ENCODE peak calls at places on chromosomes 12 and 14, in eight cellular contexts. One of them, this sample, is unnamed.

GRCh38 chr12:28709996-28710685 is 438.9 kb upstream of the FAR2 start:
- DNase-seq in HepG2: no peak
- DNase-seq in WERI-Rb-1: no peak
- DNase-seq in cardiac fibroblast: peak; percentile 41
- DNase-seq in breast epithelium: no peak
- DNase-seq in heart right ventricle: no peak
- DNase-seq in neural crest cell: no peak
- DNase-seq in glutamatergic neuron: no peak
- DNase-seq in this sample: no peak

GRCh38 chr12:91142184-91142583 is 30.9 kb upstream of the LUM start:
- DNase-seq in WERI-Rb-1: no peak
- DNase-seq in heart right ventricle: no peak
- DNase-seq in HepG2: no peak
- DNase-seq in glutamatergic neuron: no peak
- DNase-seq in cardiac fibroblast: peak; percentile 60
- DNase-seq in breast epithelium: no peak
- DNase-seq in neural crest cell: no peak
- DNase-seq in this sample: no peak

GRCh38 chr14:75549169-75549568 is 26.9 kb downstream of the BATF start:
- DNase-seq in WERI-Rb-1: no peak
- DNase-seq in neural crest cell: no peak
- DNase-seq in breast epithelium: no peak
- DNase-seq in cardiac fibroblast: no peak
- DNase-seq in HepG2: no peak
- DNase-seq in heart right ventricle: no peak
- DNase-seq in glutamatergic neuron: no peak
- DNase-seq in this sample: peak; percentile 61

GRCh38 chr12:50598321-50598862 is 93.6 kb downstream of the DIP2B start:
- DNase-seq in WERI-Rb-1: no peak
- DNase-seq in HepG2: no peak
- DNase-seq in cardiac fibroblast: peak; percentile 70
- DNase-seq in glutamatergic neuron: no peak
- DNase-seq in heart right ventricle: no peak
- DNase-seq in breast epithelium: no peak
- DNase-seq in neural crest cell: no peak
- DNase-seq in this sample: peak; percentile 46

GRCh38 chr12:57883700-57884099 is 37.2 kb upstream of the CTDSP2 start:
- DNase-seq in WERI-Rb-1: no peak
- DNase-seq in breast epithelium: no peak
- DNase-seq in heart right ventricle: no peak
- DNase-seq in HepG2: no peak
- DNase-seq in cardiac fibroblast: no peak
- DNase-seq in glutamatergic neuron: no peak
- DNase-seq in neural crest cell: no peak
- DNase-seq in this sample: no peak

GRCh38 chr12:106138646-106139421 is at the start of gene NUAK1:
- DNase-seq in WERI-Rb-1: peak; percentile 48
- DNase-seq in HepG2: no peak
- DNase-seq in glutamatergic neuron: peak; percentile 86
- DNase-seq in neural crest cell: peak; percentile 81
- DNase-seq in cardiac fibroblast: peak; percentile 61
- DNase-seq in breast epithelium: no peak
- DNase-seq in heart right ventricle: peak; percentile 88
- DNase-seq in this sample: peak; percentile 54

GRCh38 chr12:2961705-2962104 is 2.5 kb downstream of the TEAD4 start:
- DNase-seq in HepG2: peak; percentile 61
- DNase-seq in WERI-Rb-1: no peak
- DNase-seq in heart right ventricle: no peak
- DNase-seq in glutamatergic neuron: no peak
- DNase-seq in breast epithelium: no peak
- DNase-seq in neural crest cell: no peak
- DNase-seq in cardiac fibroblast: no peak
- DNase-seq in this sample: no peak

GRCh38 chr12:124666722-124667259 is 99.4 kb upstream of the NCOR2 start:
- DNase-seq in cardiac fibroblast: no peak
- DNase-seq in glutamatergic neuron: no peak
- DNase-seq in HepG2: no peak
- DNase-seq in neural crest cell: no peak
- DNase-seq in WERI-Rb-1: no peak
- DNase-seq in heart right ventricle: no peak
- DNase-seq in breast epithelium: no peak
- DNase-seq in this sample: no peak

GRCh38 chr14:47155395-47155794 is 503.8 kb upstream of the RPL10L start:
- DNase-seq in cardiac fibroblast: no peak
- DNase-seq in heart right ventricle: no peak
- DNase-seq in neural crest cell: no peak
- DNase-seq in WERI-Rb-1: no peak
- DNase-seq in breast epithelium: no peak
- DNase-seq in HepG2: no peak
- DNase-seq in glutamatergic neuron: no peak
- DNase-seq in this sample: no peak

GRCh38 chr12:62801796-62802195 is 133.2 kb downstream of the PPM1H start:
- DNase-seq in WERI-Rb-1: no peak
- DNase-seq in breast epithelium: no peak
- DNase-seq in neural crest cell: no peak
- DNase-seq in glutamatergic neuron: no peak
- DNase-seq in cardiac fibroblast: no peak
- DNase-seq in heart right ventricle: no peak
- DNase-seq in HepG2: no peak
- DNase-seq in this sample: no peak

GRCh38 chr12:129371268-129371667 is 518.0 kb downstream of the GLT1D1 start:
- DNase-seq in WERI-Rb-1: no peak
- DNase-seq in cardiac fibroblast: no peak
- DNase-seq in HepG2: no peak
- DNase-seq in neural crest cell: no peak
- DNase-seq in breast epithelium: no peak
- DNase-seq in heart right ventricle: no peak
- DNase-seq in glutamatergic neuron: no peak
- DNase-seq in this sample: no peak

GRCh38 chr14:49940805-49941421 is 48.0 kb downstream of the ARF6 start:
- DNase-seq in WERI-Rb-1: no peak
- DNase-seq in cardiac fibroblast: peak; percentile 85
- DNase-seq in heart right ventricle: no peak
- DNase-seq in HepG2: no peak
- DNase-seq in glutamatergic neuron: no peak
- DNase-seq in neural crest cell: no peak
- DNase-seq in breast epithelium: no peak
- DNase-seq in this sample: no peak

GRCh38 chr12:54415223-54415929 is 3.7 kb downstream of the ITGA5 start:
- DNase-seq in HepG2: no peak
- DNase-seq in cardiac fibroblast: no peak
- DNase-seq in breast epithelium: no peak
- DNase-seq in neural crest cell: no peak
- DNase-seq in heart right ventricle: no peak
- DNase-seq in glutamatergic neuron: no peak
- DNase-seq in WERI-Rb-1: no peak
- DNase-seq in this sample: no peak

GRCh38 chr12:12681061-12681765 is 14.8 kb downstream of the GPR19 start:
- DNase-seq in breast epithelium: no peak
- DNase-seq in HepG2: no peak
- DNase-seq in heart right ventricle: no peak
- DNase-seq in WERI-Rb-1: no peak
- DNase-seq in glutamatergic neuron: no peak
- DNase-seq in cardiac fibroblast: no peak
- DNase-seq in neural crest cell: no peak
- DNase-seq in this sample: no peak

GRCh38 chr14:67883717-67884116 is 64.1 kb downstream of the RAD51B start:
- DNase-seq in heart right ventricle: no peak
- DNase-seq in WERI-Rb-1: no peak
- DNase-seq in glutamatergic neuron: no peak
- DNase-seq in cardiac fibroblast: peak; percentile 54
- DNase-seq in HepG2: no peak
- DNase-seq in breast epithelium: no peak
- DNase-seq in neural crest cell: no peak
- DNase-seq in this sample: no peak

GRCh38 chr14:52008136-52008535 is 18.8 kb downstream of the RTRAF start:
- DNase-seq in WERI-Rb-1: no peak
- DNase-seq in glutamatergic neuron: no peak
- DNase-seq in HepG2: no peak
- DNase-seq in breast epithelium: no peak
- DNase-seq in neural crest cell: no peak
- DNase-seq in cardiac fibroblast: no peak
- DNase-seq in heart right ventricle: no peak
- DNase-seq in this sample: no peak

GRCh38 chr14:60250318-60251035 is 1.5 kb downstream of the PPM1A start:
- DNase-seq in HepG2: peak; percentile 49
- DNase-seq in breast epithelium: no peak
- DNase-seq in heart right ventricle: no peak
- DNase-seq in glutamatergic neuron: no peak
- DNase-seq in WERI-Rb-1: peak; percentile 39
- DNase-seq in neural crest cell: no peak
- DNase-seq in cardiac fibroblast: no peak
- DNase-seq in this sample: no peak

GRCh38 chr14:96246535-96246839 is 9.5 kb upstream of the BDKRB1 start:
- DNase-seq in breast epithelium: no peak
- DNase-seq in cardiac fibroblast: peak; percentile 97
- DNase-seq in neural crest cell: no peak
- DNase-seq in glutamatergic neuron: no peak
- DNase-seq in WERI-Rb-1: no peak
- DNase-seq in heart right ventricle: no peak
- DNase-seq in HepG2: no peak
- DNase-seq in this sample: no peak

GRCh38 chr14:68972507-68973272 is 6.4 kb downstream of the ACTN1 start:
- DNase-seq in glutamatergic neuron: no peak
- DNase-seq in heart right ventricle: no peak
- DNase-seq in cardiac fibroblast: no peak
- DNase-seq in WERI-Rb-1: no peak
- DNase-seq in breast epithelium: no peak
- DNase-seq in HepG2: no peak
- DNase-seq in neural crest cell: no peak
- DNase-seq in this sample: no peak

GRCh38 chr12:71947645-71948105 is 9.0 kb downstream of the TPH2 start:
- DNase-seq in breast epithelium: peak; percentile 53
- DNase-seq in WERI-Rb-1: peak; percentile 82
- DNase-seq in cardiac fibroblast: peak; percentile 47
- DNase-seq in HepG2: peak; percentile 85
- DNase-seq in neural crest cell: peak; percentile 16
- DNase-seq in glutamatergic neuron: peak; percentile 33
- DNase-seq in heart right ventricle: no peak
- DNase-seq in this sample: no peak

GRCh38 chr12:104596128-104596799 is 139.5 kb downstream of the CHST11 start:
- DNase-seq in WERI-Rb-1: no peak
- DNase-seq in breast epithelium: no peak
- DNase-seq in neural crest cell: no peak
- DNase-seq in heart right ventricle: no peak
- DNase-seq in HepG2: no peak
- DNase-seq in glutamatergic neuron: no peak
- DNase-seq in cardiac fibroblast: peak; percentile 92
- DNase-seq in this sample: no peak

DNA sequence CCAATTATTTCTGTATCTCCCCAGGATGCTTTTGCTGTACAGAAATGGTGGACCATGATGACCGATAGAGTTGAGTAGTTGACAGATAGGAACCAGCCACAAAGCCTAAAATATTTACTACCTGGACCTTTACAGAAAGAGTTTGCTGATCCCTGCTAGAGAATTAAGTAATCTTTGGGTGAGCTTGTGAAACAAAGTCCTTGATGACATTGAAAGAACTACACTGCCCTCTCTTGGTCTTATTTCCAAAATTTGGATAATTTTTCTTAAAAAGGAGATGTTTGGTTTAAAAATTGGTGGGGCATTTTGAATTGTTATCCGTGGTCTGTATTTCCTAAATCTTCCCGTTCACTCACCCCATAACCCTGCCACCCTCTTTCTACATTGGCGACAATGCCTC is 13.7 kb upstream of the TCTN1 start:
- DNase-seq in breast epithelium: no peak
- DNase-seq in HepG2: peak; percentile 70
- DNase-seq in cardiac fibroblast: peak; percentile 84
- DNase-seq in glutamatergic neuron: no peak
- DNase-seq in heart right ventricle: no peak
- DNase-seq in WERI-Rb-1: no peak
- DNase-seq in neural crest cell: no peak
- DNase-seq in this sample: peak; percentile 47
- TF ChIP-seq CTCF in breast epithelium: no peak
- TF ChIP-seq CTCF in HepG2: peak; percentile 74
- TF ChIP-seq CTCF in cardiac fibroblast: peak; percentile 20
- TF ChIP-seq CTCF in glutamatergic neuron: no peak
- TF ChIP-seq CTCF in heart right ventricle: peak; percentile 46
- TF ChIP-seq CTCF in WERI-Rb-1: no peak
- TF ChIP-seq CTCF in neural crest cell: peak; percentile 62
- TF ChIP-seq CTCF in this sample: no peak

GRCh38 chr12:115468087-115468510 is 784.1 kb upstream of the TBX3 start:
- DNase-seq in breast epithelium: peak; percentile 69
- DNase-seq in cardiac fibroblast: peak; percentile 10
- DNase-seq in HepG2: peak; percentile 88
- DNase-seq in heart right ventricle: no peak
- DNase-seq in neural crest cell: no peak
- DNase-seq in glutamatergic neuron: no peak
- DNase-seq in WERI-Rb-1: no peak
- DNase-seq in this sample: no peak
- TF ChIP-seq CTCF in breast epithelium: no peak
- TF ChIP-seq CTCF in cardiac fibroblast: peak; percentile 16
- TF ChIP-seq CTCF in HepG2: peak; percentile 90
- TF ChIP-seq CTCF in heart right ventricle: peak; percentile 18
- TF ChIP-seq CTCF in neural crest cell: peak; percentile 49
- TF ChIP-seq CTCF in glutamatergic neuron: no peak
- TF ChIP-seq CTCF in WERI-Rb-1: peak; percentile 45
- TF ChIP-seq CTCF in this sample: no peak

DNA sequence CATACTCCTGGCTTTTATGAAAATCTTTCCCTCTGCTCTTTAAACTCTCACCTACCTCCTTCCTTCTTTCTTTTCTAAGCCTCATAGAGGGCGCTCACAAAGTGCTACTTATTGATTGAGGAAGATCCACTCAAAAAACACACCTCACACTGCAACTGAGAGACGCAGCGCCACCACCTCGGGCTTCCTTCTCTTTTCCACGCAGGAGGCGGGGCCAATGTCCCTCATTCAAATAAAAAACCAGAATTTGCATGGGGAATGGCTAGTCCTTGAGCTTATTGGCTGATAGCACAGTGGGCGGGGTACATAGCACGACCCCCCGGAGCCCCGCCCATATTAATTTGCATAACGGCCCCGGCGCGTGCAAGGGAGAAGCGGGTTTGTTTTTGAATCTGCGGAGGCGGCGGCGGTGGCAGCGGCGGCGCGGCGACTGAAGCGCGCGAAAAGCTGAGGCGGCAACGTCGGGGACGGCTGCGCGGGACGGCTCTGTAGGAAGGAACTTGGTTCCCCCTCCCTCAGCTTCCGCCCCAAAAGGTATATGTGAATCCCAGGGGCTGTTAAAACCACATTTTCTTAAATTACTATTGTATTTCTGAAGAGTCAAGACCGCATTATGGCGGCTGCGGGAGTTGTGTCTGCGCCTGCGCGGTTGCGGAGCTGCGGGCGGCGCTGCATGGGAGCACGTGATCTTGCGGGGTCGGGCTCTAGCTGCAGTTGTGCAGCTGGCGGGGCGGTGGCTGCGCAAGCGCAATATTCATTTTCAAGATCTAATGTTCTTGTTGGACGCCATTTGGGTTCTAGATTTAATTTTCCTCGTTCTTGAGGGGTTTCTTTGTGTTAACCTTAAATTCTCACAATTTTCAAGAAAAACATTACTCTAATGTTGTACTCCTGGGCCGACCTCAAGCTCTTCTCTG is at the start of gene ATF7IP:
- DNase-seq in heart right ventricle: peak; percentile 94
- DNase-seq in WERI-Rb-1: peak; percentile 93
- DNase-seq in HepG2: peak; percentile 29
- DNase-seq in glutamatergic neuron: peak; percentile 97
- DNase-seq in breast epithelium: peak; percentile 94
- DNase-seq in cardiac fibroblast: peak; percentile 98
- DNase-seq in neural crest cell: peak; percentile 84
- DNase-seq in this sample: peak; percentile 89
- TF ChIP-seq CTCF in heart right ventricle: peak; percentile 59
- TF ChIP-seq CTCF in WERI-Rb-1: no peak
- TF ChIP-seq CTCF in HepG2: peak; percentile 3
- TF ChIP-seq CTCF in glutamatergic neuron: no peak
- TF ChIP-seq CTCF in breast epithelium: no peak
- TF ChIP-seq CTCF in cardiac fibroblast: peak; percentile 29
- TF ChIP-seq CTCF in neural crest cell: peak; percentile 61
- TF ChIP-seq CTCF in this sample: no peak

GRCh38 chr12:120422892-120423456 is 14.9 kb upstream of the COX6A1 start:
- DNase-seq in WERI-Rb-1: no peak
- DNase-seq in cardiac fibroblast: no peak
- DNase-seq in glutamatergic neuron: no peak
- DNase-seq in HepG2: no peak
- DNase-seq in breast epithelium: no peak
- DNase-seq in heart right ventricle: no peak
- DNase-seq in neural crest cell: no peak
- DNase-seq in this sample: no peak
- TF ChIP-seq CTCF in WERI-Rb-1: no peak
- TF ChIP-seq CTCF in cardiac fibroblast: no peak
- TF ChIP-seq CTCF in glutamatergic neuron: no peak
- TF ChIP-seq CTCF in HepG2: no peak
- TF ChIP-seq CTCF in breast epithelium: no peak
- TF ChIP-seq CTCF in heart right ventricle: no peak
- TF ChIP-seq CTCF in neural crest cell: no peak
- TF ChIP-seq CTCF in this sample: no peak